ENCODE peak calls at places on chromosomes 4 and X, in five cellular contexts. T, J, M, Z and R are unnamed samples.

GRCh38 chrX:46549914-46550313 is 4.7 kb upstream of the ZNF674 start:
- DNase-seq in T (no peak), J (no peak), M (no peak), Z (no peak), R (no peak)

GRCh38 chr4:188002751-188003150 is 7.2 kb downstream of the ZFP42 start:
- DNase-seq in T (no peak), J (no peak), M (no peak), Z (no peak), R (no peak)

GRCh38 chr4:185016946-185017797 is 1.1 kb upstream of the HELT start:
- DNase-seq in T (peak; percentile 5), J (no peak), M (peak; percentile 40), Z (no peak), R (no peak)

GRCh38 chrX:108123591-108124366 is 32.2 kb downstream of the ATG4A start:
- DNase-seq in T (no peak), J (no peak), M (no peak), Z (no peak), R (no peak)

GRCh38 chr4:177118596-177118995 is 191.1 kb upstream of the NEIL3 start:
- DNase-seq in T (no peak), J (no peak), M (no peak), Z (no peak), R (no peak)

GRCh38 chr4:16860506-16860905 is 37.9 kb downstream of the LDB2 start:
- DNase-seq in T (no peak), J (no peak), M (no peak), Z (no peak), R (no peak)

GRCh38 chr4:67776746-67777145 is 22.6 kb upstream of the GNRHR start:
- DNase-seq in T (no peak), J (no peak), M (peak; percentile 17), Z (no peak), R (no peak)

GRCh38 chrX:54447461-54447860 is 7.3 kb downstream of the TSR2 start:
- DNase-seq in T (no peak), J (no peak), M (peak; percentile 26), Z (peak; percentile 48), R (no peak)